ENCODE peak calls at places on chromosomes 3 and 15, in five cellular contexts. W is HCT116, Q is HepG2, V is H1, B is GM12878. H is an unnamed sample.
A peak's percentile ranks its signal among the peaks of the same experiment; 100 is the strongest.

GRCh38 chr3:188486952-188487351 is 333.0 kb downstream of the LPP start:
- DNase-seq in W (no peak), Q (no peak), V (no peak), B (no peak), H (no peak)

GRCh38 chr3:190432216-190432615 is 17.5 kb downstream of the TMEM207 start:
- DNase-seq in W (no peak), Q (no peak), V (no peak), B (no peak), H (no peak)

GRCh38 chr3:98577178-98577895 is 16.1 kb downstream of the CPOX start:
- DNase-seq in W (no peak), Q (no peak), V (no peak), B (no peak), H (no peak)

GRCh38 chr15:23857028-23857641 is 170.0 kb upstream of the NDN start:
- DNase-seq in W (no peak), Q (peak; percentile 53), V (peak; percentile 71), B (no peak), H (peak; percentile 50)

GRCh38 chr15:94203321-94203720 is 28.0 kb upstream of the MCTP2 start:
- DNase-seq in W (no peak), Q (no peak), V (no peak), B (no peak), H (no peak)

GRCh38 chr3:69082805-69083204 is 1.9 kb upstream of the ARL6IP5 start:
- DNase-seq in W (no peak), Q (no peak), V (no peak), B (peak; percentile 92), H (no peak)

GRCh38 chr3:151290673-151291072 is 12.3 kb upstream of the P2RY14 start:
- DNase-seq in W (peak; percentile 29), Q (no peak), V (no peak), B (no peak), H (no peak)

GRCh38 chr3:132597660-132598059 is 590 bp downstream of the ACKR4 start:
- DNase-seq in W (no peak), Q (no peak), V (no peak), B (no peak), H (no peak)

GRCh38 chr3:23778451-23778850 is 27.3 kb upstream of the UBE2E1 start:
- DNase-seq in W (no peak), Q (no peak), V (no peak), B (no peak), H (no peak)

GRCh38 chr15:79179108-79179561 is 88.6 kb upstream of the RASGRF1 start:
- DNase-seq in W (no peak), Q (peak; percentile 73), V (no peak), B (no peak), H (peak; percentile 70)

GRCh38 chr3:71728632-71729342 is 3.6 kb upstream of the EIF4E3 start:
- DNase-seq in W (no peak), Q (no peak), V (peak; percentile 73), B (no peak), H (peak; percentile 88)

GRCh38 chr3:66609660-66610547 is 109.1 kb upstream of the LRIG1 start:
- DNase-seq in W (no peak), Q (no peak), V (peak; percentile 77), B (no peak), H (peak; percentile 64)

GRCh38 chr3:158261371-158261991 is 151.6 kb downstream of the RSRC1 start:
- DNase-seq in W (no peak), Q (no peak), V (no peak), B (no peak), H (peak; percentile 9)

GRCh38 chr3:123791898-123792297 is 92.2 kb downstream of the MYLK start:
- DNase-seq in W (no peak), Q (no peak), V (no peak), B (no peak), H (no peak)

GRCh38 chr15:62976301-62976842 is 66.2 kb upstream of the TPM1 start:
- DNase-seq in W (no peak), Q (no peak), V (no peak), B (no peak), H (no peak)

GRCh38 chr3:49668861-49669260 is 5.3 kb upstream of the APEH start:
- DNase-seq in W (no peak), Q (peak; percentile 21), V (no peak), B (no peak), H (no peak)

DNA sequence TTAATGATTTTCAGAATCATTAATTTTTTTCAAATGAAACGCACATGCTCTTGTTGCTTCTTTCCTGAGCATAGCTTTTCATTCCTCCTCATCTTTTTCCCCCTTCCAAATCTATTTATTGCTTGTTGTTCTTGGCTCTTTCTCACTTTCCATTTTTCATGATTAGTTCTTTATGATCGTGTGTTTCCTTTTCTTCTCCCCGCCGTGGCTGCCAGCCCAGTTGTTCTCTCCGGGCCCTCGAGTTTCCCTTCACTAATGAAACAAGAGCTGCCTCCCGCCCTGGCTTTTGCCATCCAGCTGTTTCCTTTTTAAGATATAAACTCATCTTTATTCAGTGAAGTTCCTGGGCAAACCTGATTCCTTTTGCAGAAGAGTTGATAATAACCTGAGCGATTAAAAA is 170.2 kb upstream of the NR2F2 start:
- DNase-seq in W (no peak), Q (no peak), V (no peak), B (no peak), H (no peak)
- TF ChIP-seq ZNF274 in W (no peak), Q (no peak), V (no peak), B (no peak), H (no peak)

GRCh38 chr3:97510795-97511194 is 253.8 kb upstream of the ARL6 start:
- DNase-seq in W (no peak), Q (no peak), V (no peak), B (no peak), H (peak; percentile 60)
- TF ChIP-seq ZNF274 in W (no peak), Q (no peak), V (no peak), B (no peak), H (no peak)

GRCh38 chr3:62548806-62549205 is 175.5 kb upstream of the FEZF2 start:
- DNase-seq in W (no peak), Q (no peak), V (no peak), B (no peak), H (no peak)

GRCh38 chr3:62551556-62551955 is 178.2 kb upstream of the FEZF2 start:
- DNase-seq in W (no peak), Q (no peak), V (no peak), B (no peak), H (no peak)

GRCh38 chr3:62542185-62542584 is 168.8 kb upstream of the FEZF2 start:
- DNase-seq in W (no peak), Q (no peak), V (no peak), B (no peak), H (no peak)

GRCh38 chr3:62546266-62546665 is 172.9 kb upstream of the FEZF2 start:
- DNase-seq in W (no peak), Q (no peak), V (no peak), B (no peak), H (no peak)
- TF ChIP-seq ZNF274 in W (no peak), Q (no peak), V (no peak), B (no peak), H (no peak)

DNA sequence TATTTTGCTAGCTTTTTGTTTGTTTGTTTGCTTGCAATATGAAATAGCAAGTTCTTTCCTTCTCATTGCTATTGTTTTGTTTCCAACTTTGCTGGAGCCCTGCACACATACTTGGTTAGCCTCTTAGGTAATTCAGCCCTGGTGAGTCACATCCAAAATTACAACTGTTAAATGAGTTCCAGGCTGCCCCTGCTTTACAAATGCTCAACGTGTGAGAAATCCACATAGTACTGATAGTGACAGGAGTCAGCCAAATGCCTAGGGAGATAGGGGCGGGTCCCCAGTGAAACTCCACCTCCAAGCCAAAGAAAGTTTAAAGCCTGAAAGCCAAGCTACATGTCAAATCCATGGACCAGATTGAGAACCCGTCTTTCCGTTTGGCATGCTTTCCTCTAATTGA is 81.3 kb upstream of the RNF7 start:
- DNase-seq in W (no peak), Q (no peak), V (no peak), B (no peak), H (no peak)
- TF ChIP-seq ZNF274 in W (no peak), Q (no peak), V (no peak), B (no peak), H (no peak)

GRCh38 chr3:25594007-25594502 is 70.7 kb downstream of the TOP2B start:
- DNase-seq in W (peak; percentile 29), Q (peak; percentile 30), V (no peak), B (no peak), H (no peak)
- TF ChIP-seq ZNF274 in W (no peak), Q (no peak), V (no peak), B (no peak), H (no peak)

GRCh38 chr15:64070106-64070505 is 23.5 kb downstream of the CIAO2A start:
- DNase-seq in W (no peak), Q (no peak), V (no peak), B (no peak), H (no peak)

GRCh38 chr15:64068133-64068532 is 21.8 kb upstream of the DAPK2 start:
- DNase-seq in W (no peak), Q (no peak), V (no peak), B (no peak), H (no peak)

GRCh38 chr15:64071931-64072765 is 21.5 kb downstream of the CIAO2A start:
- DNase-seq in W (no peak), Q (no peak), V (no peak), B (no peak), H (no peak)

GRCh38 chr15:64072812-64073211 is 20.8 kb downstream of the CIAO2A start:
- DNase-seq in W (no peak), Q (peak; percentile 91), V (no peak), B (no peak), H (no peak)

DNA sequence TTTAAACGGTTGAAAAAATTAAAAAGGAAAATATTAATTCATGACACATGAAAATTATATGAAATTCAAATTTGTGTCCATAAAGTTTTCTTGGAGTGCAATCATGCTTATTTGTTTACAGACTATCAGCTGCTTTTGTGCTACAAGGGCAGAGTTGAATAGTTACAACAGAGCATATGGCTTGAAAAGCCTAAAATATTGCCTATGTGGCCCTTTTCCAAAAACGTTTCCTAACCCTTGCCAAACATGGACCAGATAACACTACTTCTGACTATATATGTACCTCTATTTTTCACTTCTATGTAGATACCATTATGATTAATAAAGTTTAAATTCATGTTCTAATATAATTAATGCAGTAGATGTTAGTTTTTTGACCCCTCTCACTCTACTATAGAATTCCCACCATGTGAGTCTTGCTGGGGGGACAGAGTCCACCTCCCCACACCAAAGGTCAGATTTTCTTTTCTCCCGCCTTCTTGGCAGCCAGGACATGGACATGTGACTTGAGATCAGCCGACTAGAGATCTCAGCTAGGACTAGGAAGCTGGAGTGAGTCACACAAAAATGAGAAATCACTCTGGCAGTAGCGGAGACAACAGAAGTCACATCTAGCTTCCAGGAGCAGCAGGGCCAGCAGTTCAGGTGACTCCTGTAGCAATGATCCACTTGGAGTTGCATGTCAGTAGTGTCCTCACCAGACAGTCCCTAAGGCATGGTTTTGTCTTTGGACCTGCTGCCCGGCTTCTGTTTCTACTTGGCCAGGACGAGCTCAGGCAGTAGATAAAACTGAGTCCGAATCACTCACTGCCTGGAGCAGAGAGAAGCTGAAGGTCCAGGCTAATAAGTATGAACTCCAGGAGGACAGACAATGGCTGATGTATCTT is 22.4 kb downstream of the CIAO2A start:
- DNase-seq in W (no peak), Q (peak; percentile 74), V (no peak), B (no peak), H (no peak)
- TF ChIP-seq ZNF274 in W (no peak), Q (peak; percentile 41), V (no peak), B (no peak), H (no peak)

H was measured in NT2/D1.